ENCODE peak calls at places on chromosomes 2 and 18, in eight cellular contexts. L, H, D, U, O, T, N and V are unnamed samples.

GRCh38 chr2:205712508-205712907 is 30.2 kb downstream of the NRP2 start:
- DNase-seq in L (no peak), H (no peak), O (no peak), T (peak; percentile 51), U (no peak), N (peak; percentile 53), D (no peak), V (no peak)

GRCh38 chr2:233966388-233966787 is 49.2 kb downstream of the TRPM8 start:
- DNase-seq in N (peak; percentile 14), H (no peak), O (no peak), L (no peak), D (no peak), U (no peak), T (peak; percentile 31), V (peak; percentile 35)

GRCh38 chr2:70461981-70462876 is 91.4 kb downstream of the TGFA start:
- DNase-seq in T (no peak), U (no peak), N (no peak), D (no peak), L (no peak), O (no peak), H (no peak), V (no peak)

GRCh38 chr18:57029761-57030160 is 117.1 kb upstream of the BOD1L2 start:
- DNase-seq in L (no peak), N (no peak), H (peak; percentile 94), T (no peak), O (no peak), U (no peak), D (no peak), V (no peak)

GRCh38 chr2:217399288-217399687 is 539.4 kb upstream of the TNP1 start:
- DNase-seq in H (no peak), O (no peak), N (no peak), U (no peak), L (no peak), D (no peak), T (peak; percentile 48), V (no peak)

GRCh38 chr2:191251014-191251413 is 5.8 kb downstream of the MYO1B start:
- DNase-seq in O (no peak), N (no peak), U (no peak), D (no peak), L (no peak), T (no peak), H (no peak), V (peak; percentile 87)

GRCh38 chr18:33761363-33761762 is 183.3 kb downstream of the ASXL3 start:
- DNase-seq in T (peak; percentile 23), U (no peak), O (no peak), L (peak; percentile 36), D (no peak), N (peak; percentile 40), H (peak; percentile 86), V (no peak)

GRCh38 chr2:26238301-26238958 is 6.0 kb downstream of the HADHA start:
- DNase-seq in O (no peak), H (no peak), L (peak; percentile 29), D (no peak), U (no peak), N (no peak), T (peak; percentile 26), V (no peak)

GRCh38 chr2:205754924-205755321 is 72.6 kb downstream of the NRP2 start:
- DNase-seq in U (no peak), T (peak; percentile 67), O (no peak), D (no peak), H (peak; percentile 77), N (no peak), L (no peak), V (no peak)

GRCh38 chr2:39487398-39488250 is 50.5 kb upstream of the MAP4K3 start:
- DNase-seq in O (no peak), U (no peak), T (peak; percentile 71), H (no peak), N (no peak), L (no peak), D (no peak), V (no peak)

GRCh38 chr2:159265171-159265576 is 21.3 kb downstream of the WDSUB1 start:
- DNase-seq in D (no peak), H (no peak), O (no peak), N (no peak), L (no peak), T (peak; percentile 25), U (peak; percentile 18), V (peak; percentile 88)

GRCh38 chr2:20728114-20728758 is 61.3 kb downstream of the GDF7 start:
- DNase-seq in O (no peak), L (peak; percentile 40), H (peak; percentile 1), N (no peak), D (no peak), T (peak; percentile 21), U (no peak), V (peak; percentile 78)

GRCh38 chr2:206558492-206558891 is 83.8 kb upstream of the FAM237A start:
- DNase-seq in D (no peak), L (no peak), T (peak; percentile 63), H (no peak), U (peak; percentile 35), O (no peak), N (peak; percentile 16), V (no peak)

GRCh38 chr2:35651688-35652323 is 703.8 kb upstream of the CRIM1 start:
- DNase-seq in H (no peak), O (no peak), N (no peak), U (no peak), D (no peak), T (no peak), L (peak; percentile 16), V (no peak)

GRCh38 chr2:68423966-68424650 is 43.0 kb downstream of the FBXO48 start:
- DNase-seq in D (no peak), N (peak; percentile 90), U (no peak), O (no peak), T (no peak), H (no peak), L (no peak), V (no peak)